ENCODE peak calls at places on chromosomes 2 and 18, in five cellular contexts. W is pancreas, Z is heart right ventricle, P is lower lobe of right lung, Y is body of pancreas. B is an unnamed sample.
A peak's percentile ranks its signal among the peaks of the same experiment; 100 is the strongest.

GRCh38 chr2:29398384-29399237 is 283.4 kb downstream of the CLIP4 start:
- ATAC-seq in W (no peak), Z (no peak), P (no peak), Y (no peak), B (no peak)

GRCh38 chr2:226273440-226273839 is 526.2 kb downstream of the IRS1 start:
- ATAC-seq in W (no peak), Z (no peak), P (no peak), Y (no peak), B (no peak)

GRCh38 chr18:58911241-58911640 is 46.6 kb downstream of the ZNF532 start:
- ATAC-seq in W (no peak), Z (no peak), P (no peak), Y (no peak), B (peak; percentile 26)

GRCh38 chr2:60872510-60872928 is 8.9 kb upstream of the REL start:
- ATAC-seq in W (no peak), Z (no peak), P (no peak), Y (no peak), B (no peak)

GRCh38 chr18:30328839-30329238 is 713.7 kb downstream of the DSC3 start:
- ATAC-seq in W (no peak), Z (no peak), P (no peak), Y (no peak), B (no peak)

GRCh38 chr2:230434677-230435324 is 18.8 kb downstream of the SP100 start:
- ATAC-seq in W (no peak), Z (no peak), P (no peak), Y (no peak), B (no peak)

GRCh38 chr18:63236990-63237389 is 82.6 kb downstream of the BCL2 start:
- ATAC-seq in W (peak; percentile 39), Z (peak; percentile 38), P (peak; percentile 41), Y (no peak), B (peak; percentile 1)

GRCh38 chr2:106343274-106343673 is 124.9 kb downstream of the RGPD3 start:
- ATAC-seq in W (no peak), Z (no peak), P (no peak), Y (no peak), B (no peak)

GRCh38 chr18:9823805-9824473 is 61.8 kb upstream of the TXNDC2 start:
- ATAC-seq in W (no peak), Z (peak; percentile 77), P (no peak), Y (no peak), B (no peak)

GRCh38 chr18:47226660-47227059 is 24.8 kb downstream of the SKOR2 start:
- ATAC-seq in W (no peak), Z (no peak), P (no peak), Y (no peak), B (no peak)

GRCh38 chr2:171864357-171864985 is 29.6 kb downstream of the SLC25A12 start:
- ATAC-seq in W (no peak), Z (peak; percentile 76), P (no peak), Y (no peak), B (no peak)

GRCh38 chr2:226661789-226662545 is 137.7 kb downstream of the IRS1 start:
- ATAC-seq in W (peak; percentile 58), Z (peak; percentile 82), P (peak; percentile 42), Y (peak; percentile 88), B (peak; percentile 72)

GRCh38 chr2:25552343-25552742 is 121.0 kb downstream of the DTNB start:
- ATAC-seq in W (no peak), Z (no peak), P (no peak), Y (no peak), B (no peak)

GRCh38 chr2:40210344-40210967 is 241.4 kb downstream of the SLC8A1 start:
- ATAC-seq in W (no peak), Z (no peak), P (no peak), Y (no peak), B (no peak)

GRCh38 chr2:14626873-14627272 is 5.6 kb upstream of the LRATD1 start:
- ATAC-seq in W (no peak), Z (no peak), P (peak; percentile 86), Y (no peak), B (no peak)

GRCh38 chr2:59963157-59963556 is 590.3 kb downstream of the BCL11A start:
- ATAC-seq in W (peak; percentile 52), Z (no peak), P (no peak), Y (peak; percentile 66), B (no peak)

GRCh38 chr2:94874277-94874997 is 3.2 kb downstream of the TEKT4 start:
- ATAC-seq in W (peak; percentile 92), Z (no peak), P (peak; percentile 89), Y (peak; percentile 68), B (no peak)

GRCh38 chr2:143830476-143830875 is 689.4 kb downstream of the ZEB2 start:
- ATAC-seq in W (no peak), Z (no peak), P (no peak), Y (no peak), B (no peak)

GRCh38 chr2:182864949-182865348 is 1.5 kb downstream of the FRZB start:
- ATAC-seq in W (no peak), Z (no peak), P (no peak), Y (no peak), B (no peak)

GRCh38 chr2:140128909-140129308 is 1348.7 kb upstream of the NXPH2 start:
- ATAC-seq in W (no peak), Z (no peak), P (no peak), Y (no peak), B (no peak)

GRCh38 chr2:123993728-123994323 is 31.3 kb upstream of the CNTNAP5 start:
- ATAC-seq in W (peak; percentile 78), Z (no peak), P (peak; percentile 62), Y (peak; percentile 50), B (no peak)

GRCh38 chr18:57819671-57820460 is 16.8 kb upstream of the ATP8B1 start:
- ATAC-seq in W (peak; percentile 97), Z (peak; percentile 94), P (peak; percentile 95), Y (peak; percentile 99), B (peak; percentile 81)

GRCh38 chr2:73063909-73064875 is 7.3 kb downstream of the SFXN5 start:
- ATAC-seq in W (peak; percentile 81), Z (peak; percentile 68), P (no peak), Y (peak; percentile 30), B (no peak)

GRCh38 chr2:119293900-119294299 is 70.3 kb downstream of the STEAP3 start:
- ATAC-seq in W (no peak), Z (peak; percentile 56), P (no peak), Y (no peak), B (no peak)

GRCh38 chr2:12169060-12169406 is 422.6 kb downstream of the LPIN1 start:
- ATAC-seq in W (peak; percentile 82), Z (peak; percentile 84), P (peak; percentile 74), Y (peak; percentile 48), B (peak; percentile 88)

GRCh38 chr2:17643031-17643615 is 102.6 kb downstream of the VSNL1 start:
- ATAC-seq in W (peak; percentile 62), Z (no peak), P (peak; percentile 57), Y (no peak), B (peak; percentile 74)

GRCh38 chr2:8527676-8528075 is 154.2 kb upstream of the ID2 start:
- ATAC-seq in W (no peak), Z (no peak), P (no peak), Y (no peak), B (no peak)

GRCh38 chr2:174623106-174623680 is 25.6 kb upstream of the WIPF1 start:
- ATAC-seq in W (no peak), Z (no peak), P (no peak), Y (no peak), B (no peak)

GRCh38 chr18:35029770-35030169 is 11.4 kb upstream of the MAPRE2 start:
- ATAC-seq in W (peak; percentile 49), Z (peak; percentile 56), P (peak; percentile 35), Y (no peak), B (no peak)

GRCh38 chr2:229437467-229437866 is 166.4 kb upstream of the PID1 start:
- ATAC-seq in W (no peak), Z (no peak), P (no peak), Y (no peak), B (no peak)

GRCh38 chr2:21288299-21288698 is 164.5 kb downstream of the TDRD15 start:
- ATAC-seq in W (no peak), Z (peak; percentile 45), P (no peak), Y (no peak), B (no peak)

DNA sequence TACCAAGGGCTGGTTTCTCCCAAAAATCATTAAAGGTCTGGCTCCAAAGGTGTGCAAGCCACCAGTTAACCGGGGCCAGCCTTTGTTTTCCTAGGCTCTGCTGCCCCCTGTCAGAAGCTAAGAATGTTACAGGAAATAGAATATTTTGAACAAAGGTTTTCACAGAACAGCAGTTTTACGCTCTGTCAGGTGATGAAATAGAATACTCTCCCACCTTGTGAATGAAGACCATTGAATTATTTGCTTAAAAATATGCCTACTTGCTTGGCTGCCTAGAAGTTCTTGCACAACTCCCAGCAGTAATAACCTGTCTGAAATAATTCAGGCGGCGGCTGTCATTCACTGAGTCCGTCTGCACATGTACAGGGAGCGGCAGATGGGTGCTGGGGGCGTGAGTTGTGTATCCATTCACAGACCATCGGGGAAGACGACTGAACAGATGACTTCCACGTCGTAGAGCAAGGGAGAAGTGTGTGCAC is 56.3 kb downstream of the SF3B1 start:
- ATAC-seq in W (peak; percentile 93), Z (peak; percentile 56), P (peak; percentile 88), Y (peak; percentile 87), B (peak; percentile 62)
- H3K4me3 ChIP-seq in W (no peak overlapping the region), Z (no peak overlapping the region), P (no peak overlapping the region), Y (no peak overlapping the region), B (no peak overlapping the region)

GRCh38 chr2:102177814-102178478 is 8.9 kb upstream of the IL1RL2 start:
- ATAC-seq in W (no peak), Z (no peak), P (peak; percentile 14), Y (no peak), B (no peak)
- H3K36me3 ChIP-seq in W (peaks cover 31% of the 10 kb centered on the region), Z (peaks cover 71% of the 10 kb centered on the region), P (peaks cover 60% of the 10 kb centered on the region), Y (peaks cover 18% of the 10 kb centered on the region), B (peaks cover 49% of the 10 kb centered on the region)

DNA sequence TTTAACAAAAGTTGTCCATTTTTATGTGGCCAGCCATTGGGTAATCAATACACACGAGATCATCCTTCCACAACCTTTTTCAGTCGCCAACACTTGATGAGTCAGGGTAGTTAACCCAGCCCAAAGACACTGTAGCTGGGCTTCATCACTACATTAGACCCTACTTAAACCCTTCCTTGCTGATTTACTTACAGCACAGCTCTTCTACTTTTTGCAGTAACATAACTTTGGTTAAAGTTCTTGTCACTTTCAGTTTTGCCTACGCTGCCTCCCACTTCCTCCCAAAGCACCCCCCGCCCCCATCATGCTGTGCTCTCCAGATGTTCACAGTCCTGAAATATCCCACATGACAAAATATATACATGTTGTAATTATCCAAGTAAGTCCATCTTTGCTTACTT is 103.6 kb downstream of the CDK15 start:
- ATAC-seq in W (no peak), Z (no peak), P (no peak), Y (no peak), B (no peak)
- H3K4me3 ChIP-seq in W (no peak overlapping the region), Z (no peak overlapping the region), P (no peak overlapping the region), Y (no peak overlapping the region), B (no peak overlapping the region)

DNA sequence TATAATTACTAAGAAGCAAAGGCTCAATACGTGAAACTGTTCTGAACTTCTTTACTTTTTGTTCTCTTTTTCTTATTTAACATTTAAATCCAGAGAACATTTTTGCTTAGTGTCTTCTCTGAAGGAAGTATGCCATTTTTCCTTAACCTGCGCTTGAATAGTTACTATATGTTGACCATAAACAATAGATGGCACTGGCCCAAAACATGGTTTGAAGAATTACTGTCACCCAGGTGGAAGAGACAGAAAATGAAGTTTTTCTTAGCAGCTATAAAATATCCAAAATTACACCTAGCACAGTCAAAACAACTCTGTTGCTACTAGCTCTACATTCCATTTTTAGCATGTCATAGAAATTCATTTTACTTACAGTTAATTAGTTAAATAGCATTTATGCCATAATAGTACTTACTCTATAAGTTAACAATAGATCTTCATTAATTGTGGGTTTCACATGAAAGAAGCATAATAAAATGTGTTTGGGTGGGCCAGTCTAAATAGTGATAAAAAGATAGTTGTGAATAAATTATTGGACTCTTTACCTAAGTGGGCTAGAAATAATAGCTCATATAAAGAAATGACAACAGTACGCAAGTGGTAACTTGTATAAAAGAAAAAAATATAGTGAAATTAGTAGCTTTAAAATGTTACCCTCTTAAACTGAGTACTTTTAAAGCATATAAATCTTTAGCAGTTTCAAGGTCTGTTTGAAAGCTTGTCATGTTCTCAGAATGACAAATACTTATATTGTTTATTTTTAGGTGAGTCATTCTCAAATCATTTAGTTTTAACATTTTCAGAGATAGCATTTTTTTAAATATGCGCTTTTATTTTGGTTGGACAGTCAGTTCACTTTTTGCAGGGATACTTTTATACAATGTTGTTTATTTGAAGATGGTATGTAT is 3.7 kb downstream of the ETAA1 start:
- ATAC-seq in W (peak; percentile 13), Z (no peak), P (no peak), Y (no peak), B (no peak)
- H3K36me3 ChIP-seq in W (peaks cover 11% of the 10 kb centered on the region), Z (peaks cover 48% of the 10 kb centered on the region), P (peaks cover 18% of the 10 kb centered on the region), Y (peaks cover 2% of the 10 kb centered on the region), B (no peaks in the 10 kb centered on the region)

B was measured in gastroesophageal sphincter.